ENCODE peak calls at places on chromosomes 16 and 17, in six cellular contexts. One of them, this sample, is unnamed.

GRCh38 chr17:68175416-68175815 is 72.4 kb upstream of the AMZ2 start:
- DNase-seq in Jurkat, Clone E6-1: no peak
- DNase-seq in Right ventricle myocardium superior: no peak
- DNase-seq in activated CD4-positive, alpha-beta T cell treated with anti-CD3 and anti-CD28 coated beads, Interleukin-2, amount 10 ng/mL, durations not matched to agents 7 days and 5 days: no peak
- DNase-seq in astrocyte of the spinal cord: no peak
- DNase-seq in ecto neural progenitor cell: no peak
- DNase-seq in this sample: no peak

GRCh38 chr16:31453255-31454204 is 5.8 kb upstream of the ARMC5 start:
- DNase-seq in Jurkat, Clone E6-1: no peak
- DNase-seq in Right ventricle myocardium superior: peak
- DNase-seq in activated CD4-positive, alpha-beta T cell treated with anti-CD3 and anti-CD28 coated beads, Interleukin-2, amount 10 ng/mL, durations not matched to agents 7 days and 5 days: no peak
- DNase-seq in astrocyte of the spinal cord: peak
- DNase-seq in ecto neural progenitor cell: no peak
- DNase-seq in this sample: peak

GRCh38 chr16:64925166-64925565 is 196.7 kb downstream of the CDH11 start:
- DNase-seq in Jurkat, Clone E6-1: no peak
- DNase-seq in Right ventricle myocardium superior: peak
- DNase-seq in activated CD4-positive, alpha-beta T cell treated with anti-CD3 and anti-CD28 coated beads, Interleukin-2, amount 10 ng/mL, durations not matched to agents 7 days and 5 days: no peak
- DNase-seq in astrocyte of the spinal cord: no peak
- DNase-seq in ecto neural progenitor cell: no peak
- DNase-seq in this sample: peak

GRCh38 chr16:84266451-84266850 is 26.6 kb upstream of the KCNG4 start:
- DNase-seq in Jurkat, Clone E6-1: peak
- DNase-seq in Right ventricle myocardium superior: no peak
- DNase-seq in activated CD4-positive, alpha-beta T cell treated with anti-CD3 and anti-CD28 coated beads, Interleukin-2, amount 10 ng/mL, durations not matched to agents 7 days and 5 days: peak
- DNase-seq in astrocyte of the spinal cord: peak
- DNase-seq in ecto neural progenitor cell: peak
- DNase-seq in this sample: peak

GRCh38 chr17:42291136-42291535 is 2.8 kb downstream of the STAT5A start:
- DNase-seq in Jurkat, Clone E6-1: no peak
- DNase-seq in Right ventricle myocardium superior: no peak
- DNase-seq in activated CD4-positive, alpha-beta T cell treated with anti-CD3 and anti-CD28 coated beads, Interleukin-2, amount 10 ng/mL, durations not matched to agents 7 days and 5 days: no peak
- DNase-seq in astrocyte of the spinal cord: no peak
- DNase-seq in ecto neural progenitor cell: no peak
- DNase-seq in this sample: no peak

GRCh38 chr16:55655709-55656694 is at the start of gene SLC6A2:
- DNase-seq in Jurkat, Clone E6-1: no peak
- DNase-seq in Right ventricle myocardium superior: peak
- DNase-seq in activated CD4-positive, alpha-beta T cell treated with anti-CD3 and anti-CD28 coated beads, Interleukin-2, amount 10 ng/mL, durations not matched to agents 7 days and 5 days: no peak
- DNase-seq in astrocyte of the spinal cord: no peak
- DNase-seq in ecto neural progenitor cell: peak
- DNase-seq in this sample: peak

GRCh38 chr17:61452301-61453290 is at the start of gene TBX4:
- DNase-seq in Jurkat, Clone E6-1: no peak
- DNase-seq in Right ventricle myocardium superior: peak
- DNase-seq in activated CD4-positive, alpha-beta T cell treated with anti-CD3 and anti-CD28 coated beads, Interleukin-2, amount 10 ng/mL, durations not matched to agents 7 days and 5 days: no peak
- DNase-seq in astrocyte of the spinal cord: no peak
- DNase-seq in ecto neural progenitor cell: no peak
- DNase-seq in this sample: no peak

GRCh38 chr16:715448-716249 is 731 bp downstream of the METRN start:
- DNase-seq in Jurkat, Clone E6-1: no peak
- DNase-seq in Right ventricle myocardium superior: no peak
- DNase-seq in activated CD4-positive, alpha-beta T cell treated with anti-CD3 and anti-CD28 coated beads, Interleukin-2, amount 10 ng/mL, durations not matched to agents 7 days and 5 days: no peak
- DNase-seq in astrocyte of the spinal cord: no peak
- DNase-seq in ecto neural progenitor cell: no peak
- DNase-seq in this sample: no peak

GRCh38 chr17:79741751-79742588 is 11.2 kb downstream of the ENPP7 start:
- DNase-seq in Jurkat, Clone E6-1: peak
- DNase-seq in Right ventricle myocardium superior: peak
- DNase-seq in activated CD4-positive, alpha-beta T cell treated with anti-CD3 and anti-CD28 coated beads, Interleukin-2, amount 10 ng/mL, durations not matched to agents 7 days and 5 days: peak
- DNase-seq in astrocyte of the spinal cord: peak
- DNase-seq in ecto neural progenitor cell: peak
- DNase-seq in this sample: peak

GRCh38 chr16:54286330-54287017 is at the start of gene IRX3:
- DNase-seq in Jurkat, Clone E6-1: peak
- DNase-seq in Right ventricle myocardium superior: peak
- DNase-seq in activated CD4-positive, alpha-beta T cell treated with anti-CD3 and anti-CD28 coated beads, Interleukin-2, amount 10 ng/mL, durations not matched to agents 7 days and 5 days: no peak
- DNase-seq in astrocyte of the spinal cord: peak
- DNase-seq in ecto neural progenitor cell: peak
- DNase-seq in this sample: peak

GRCh38 chr17:36697907-36698526 is 96.6 kb downstream of the MRM1 start:
- DNase-seq in Jurkat, Clone E6-1: no peak
- DNase-seq in Right ventricle myocardium superior: no peak
- DNase-seq in activated CD4-positive, alpha-beta T cell treated with anti-CD3 and anti-CD28 coated beads, Interleukin-2, amount 10 ng/mL, durations not matched to agents 7 days and 5 days: no peak
- DNase-seq in astrocyte of the spinal cord: no peak
- DNase-seq in ecto neural progenitor cell: peak
- DNase-seq in this sample: no peak